ENCODE peak calls at places on chromosomes 5 and 9, in nine cellular contexts. B is CD8-positive, alpha-beta memory T cell; H is T1000; P is A673; J is ascending aorta; W is EL; C is type B pancreatic cell; Z is NCI-H2081; V is NCI-H1092 treated with DMSO at 0.1 percent for 48 hours. R is an unnamed sample.

GRCh38 chr5:38323645-38324295 is 65.4 kb downstream of the EGFLAM start:
- DNase-seq in Z (no peak), P (no peak), B (no peak), W (peak), C (no peak), J (no peak), V (no peak), H (peak), R (no peak)

GRCh38 chr9:106023455-106023854 is 329.1 kb downstream of the TMEM38B start:
- DNase-seq in C (no peak), W (no peak), J (no peak), P (no peak), Z (no peak), V (no peak), H (no peak), B (no peak), R (no peak)

GRCh38 chr5:1119312-1119831 is 7.5 kb upstream of the SLC12A7 start:
- DNase-seq in V (no peak), C (no peak), B (no peak), P (no peak), H (no peak), W (no peak), J (no peak), Z (no peak), R (no peak)

GRCh38 chr9:136364942-136365774 is 1.6 kb upstream of the DNLZ start:
- DNase-seq in C (no peak), V (no peak), J (no peak), H (no peak), B (no peak), P (no peak), Z (no peak), W (no peak), R (no peak)

GRCh38 chr9:82599550-82599949 is 463.4 kb downstream of the RASEF start:
- DNase-seq in Z (no peak), P (no peak), C (no peak), W (no peak), B (no peak), H (no peak), V (peak), J (no peak), R (no peak)

GRCh38 chr9:110582156-110582555 is 2.6 kb upstream of the SVEP1 start:
- DNase-seq in C (no peak), B (no peak), P (peak), J (no peak), W (no peak), H (no peak), Z (no peak), V (no peak), R (no peak)

GRCh38 chr5:96809898-96810297 is 2.2 kb upstream of the ERAP1 start:
- DNase-seq in B (no peak), P (no peak), Z (no peak), C (no peak), J (no peak), H (no peak), W (no peak), V (no peak), R (no peak)

GRCh38 chr9:38226491-38226951 is 157.5 kb upstream of the SHB start:
- DNase-seq in C (peak), H (no peak), B (no peak), Z (no peak), W (peak), J (no peak), V (peak), P (no peak), R (no peak)

GRCh38 chr5:147949711-147950573 is 43.6 kb upstream of the C5orf46 start:
- DNase-seq in P (peak), B (no peak), W (peak), H (no peak), Z (peak), J (no peak), V (peak), C (no peak), R (no peak)

GRCh38 chr9:124511891-124512805 is 4.9 kb upstream of the NR5A1 start:
- DNase-seq in W (no peak), Z (no peak), V (no peak), B (no peak), J (no peak), C (no peak), H (no peak), P (no peak), R (no peak)

GRCh38 chr5:119515192-119515591 is 62.9 kb downstream of the HSD17B4 start:
- DNase-seq in J (no peak), Z (no peak), C (no peak), H (no peak), B (no peak), P (no peak), W (no peak), V (no peak), R (no peak)

GRCh38 chr9:85425153-85425611 is 316.6 kb downstream of the AGTPBP1 start:
- DNase-seq in Z (peak), B (no peak), V (peak), P (peak), J (peak), W (peak), H (peak), C (peak), R (no peak)

GRCh38 chr5:38866362-38867070 is 20.7 kb downstream of the OSMR start:
- DNase-seq in H (no peak), W (no peak), V (no peak), J (no peak), P (no peak), Z (no peak), C (no peak), B (no peak), R (no peak)

GRCh38 chr9:127987103-127987614 is 6.4 kb upstream of the EEIG1 start:
- DNase-seq in H (no peak), Z (no peak), J (no peak), C (no peak), V (no peak), B (no peak), W (peak), P (no peak), R (no peak)